ENCODE peak calls at places on chromosomes 3 and 15, in eight cellular contexts. P, B, F, E, H, Y, J and W are unnamed samples.

GRCh38 chr3:72127843-72128242 is 342.9 kb upstream of the PROK2 start:
- DNase-seq in P (no peak), B (no peak), F (no peak), E (no peak), H (no peak), Y (no peak), J (no peak), W (peak)

GRCh38 chr15:52518487-52518886 is 10.2 kb downstream of the MYO5A start:
- DNase-seq in P (peak), B (no peak), F (no peak), E (no peak), H (no peak), Y (no peak), J (no peak), W (no peak)

GRCh38 chr15:34359416-34359815 is 7.6 kb downstream of the LPCAT4 start:
- DNase-seq in P (no peak), B (no peak), F (no peak), E (no peak), H (no peak), Y (no peak), J (no peak), W (no peak)

GRCh38 chr3:134388292-134388691 is 14.0 kb upstream of the AMOTL2 start:
- DNase-seq in P (no peak), B (no peak), F (no peak), E (no peak), H (no peak), Y (no peak), J (no peak), W (no peak)

GRCh38 chr3:31906182-31906581 is 74.9 kb downstream of the OSBPL10 start:
- DNase-seq in P (no peak), B (no peak), F (no peak), E (no peak), H (no peak), Y (no peak), J (no peak), W (no peak)

GRCh38 chr3:126397610-126398422 is 3.1 kb downstream of the CFAP100 start:
- DNase-seq in P (no peak), B (no peak), F (no peak), E (no peak), H (no peak), Y (no peak), J (no peak), W (no peak)

GRCh38 chr15:101173233-101174119 is 78.4 kb downstream of the CHSY1 start:
- DNase-seq in P (no peak), B (no peak), F (no peak), E (no peak), H (no peak), Y (no peak), J (no peak), W (no peak)

GRCh38 chr3:124786491-124787241 is 56.4 kb downstream of the UMPS start:
- DNase-seq in P (no peak), B (no peak), F (no peak), E (no peak), H (peak), Y (no peak), J (no peak), W (peak)

GRCh38 chr15:79221696-79222095 is 60.8 kb upstream of the ANKRD34C start:
- DNase-seq in P (no peak), B (no peak), F (no peak), E (no peak), H (no peak), Y (no peak), J (no peak), W (no peak)

GRCh38 chr3:157618075-157618760 is 115.0 kb upstream of the VEPH1 start:
- DNase-seq in P (peak), B (peak), F (peak), E (peak), H (peak), Y (peak), J (no peak), W (peak)

GRCh38 chr3:140223631-140224030 is 288.6 kb downstream of the CLSTN2 start:
- DNase-seq in P (no peak), B (no peak), F (no peak), E (peak), H (peak), Y (no peak), J (no peak), W (peak)

GRCh38 chr15:74443100-74443909 is 9.5 kb upstream of the SEMA7A start:
- DNase-seq in P (no peak), B (no peak), F (no peak), E (peak), H (no peak), Y (no peak), J (no peak), W (no peak)